ENCODE peak calls at places on chromosomes 6 and 20, in five cellular contexts. X is cardiac muscle cell, V is HepG2, I is GM13977, E is choroid plexus epithelial cell. W is an unnamed sample.

GRCh38 chr20:768426-768978 is at the start of gene SLC52A3:
- DNase-seq in X (no peak), V (peak), I (no peak), E (no peak), W (no peak)

GRCh38 chr6:87436435-87436834 is 28.7 kb downstream of the CFAP206 start:
- DNase-seq in X (peak), V (peak), I (peak), E (peak), W (no peak)

GRCh38 chr20:23033918-23034317 is 1.2 kb upstream of the SSTR4 start:
- DNase-seq in X (no peak), V (no peak), I (no peak), E (no peak), W (no peak)

GRCh38 chr20:45994761-45995160 is 13.9 kb upstream of the MMP9 start:
- DNase-seq in X (no peak), V (no peak), I (no peak), E (no peak), W (no peak)

GRCh38 chr6:41428995-41429417 is 93.6 kb downstream of the NCR2 start:
- DNase-seq in X (peak), V (no peak), I (no peak), E (peak), W (no peak)

GRCh38 chr6:134315974-134316391 is 1.9 kb downstream of the SGK1 start:
- DNase-seq in X (no peak), V (no peak), I (no peak), E (peak), W (no peak)

GRCh38 chr6:167650730-167651129 is 176.0 kb upstream of the AFDN start:
- DNase-seq in X (no peak), V (no peak), I (no peak), E (no peak), W (no peak)

GRCh38 chr6:45713981-45714685 is 301.5 kb downstream of the CLIC5 start:
- DNase-seq in X (no peak), V (no peak), I (no peak), E (no peak), W (no peak)

GRCh38 chr20:25065625-25066338 is 7.8 kb upstream of the ACSS1 start:
- DNase-seq in X (peak), V (peak), I (peak), E (peak), W (no peak)

GRCh38 chr20:44690781-44691423 is 24.3 kb upstream of the CCN5 start:
- DNase-seq in X (peak), V (no peak), I (no peak), E (no peak), W (no peak)

GRCh38 chr6:75412937-75413662 is 80.5 kb downstream of the FILIP1 start:
- DNase-seq in X (peak), V (no peak), I (no peak), E (peak), W (no peak)

GRCh38 chr6:2658788-2659187 is 91.9 kb downstream of the MYLK4 start:
- DNase-seq in X (peak), V (peak), I (peak), E (peak), W (no peak)

GRCh38 chr20:5183731-5184474 is 57.1 kb downstream of the CDS2 start:
- DNase-seq in X (no peak), V (no peak), I (no peak), E (no peak), W (no peak)

GRCh38 chr6:151494235-151494950 is 576 bp downstream of the CCDC170 start:
- DNase-seq in X (peak), V (peak), I (peak), E (peak), W (no peak)

GRCh38 chr6:41646026-41646795 is 7.9 kb downstream of the MDFI start:
- DNase-seq in X (no peak), V (no peak), I (no peak), E (no peak), W (no peak)

GRCh38 chr6:6057442-6058053 is 50.8 kb upstream of the NRN1 start:
- DNase-seq in X (peak), V (peak), I (peak), E (peak), W (no peak)

GRCh38 chr6:142187209-142187608 is 40.1 kb downstream of the VTA1 start:
- DNase-seq in X (peak), V (no peak), I (no peak), E (peak), W (no peak)

GRCh38 chr6:107113460-107114212 is 1.7 kb downstream of the BEND3 start:
- DNase-seq in X (no peak), V (no peak), I (no peak), E (no peak), W (no peak)

GRCh38 chr20:45919951-45920794 is 8.2 kb upstream of the PLTP start:
- DNase-seq in X (peak), V (no peak), I (no peak), E (peak), W (no peak)

GRCh38 chr6:85112540-85112939 is 337.3 kb upstream of the NT5E start:
- DNase-seq in X (no peak), V (no peak), I (no peak), E (no peak), W (no peak)

GRCh38 chr6:11802886-11803595 is 24.4 kb upstream of the ADTRP start:
- DNase-seq in X (no peak), V (no peak), I (no peak), E (no peak), W (no peak)

GRCh38 chr20:44714701-44715494 is at the start of gene CCN5:
- DNase-seq in X (peak), V (peak), I (no peak), E (peak), W (no peak)

GRCh38 chr6:148112851-148113319 is 229.8 kb upstream of the SASH1 start:
- DNase-seq in X (no peak), V (no peak), I (no peak), E (no peak), W (no peak)

GRCh38 chr6:170160031-170160627 is 130.7 kb downstream of the DLL1 start:
- DNase-seq in X (no peak), V (no peak), I (no peak), E (no peak), W (no peak)

GRCh38 chr20:32333988-32334885 is 23.9 kb upstream of the ASXL1 start:
- DNase-seq in X (peak), V (no peak), I (no peak), E (peak), W (no peak)

GRCh38 chr6:32947552-32948465 is 5.1 kb downstream of the HLA-DMA start:
- DNase-seq in X (peak), V (peak), I (no peak), E (peak), W (no peak)

GRCh38 chr20:58651823-58652605 is 931 bp downstream of the STX16 start:
- DNase-seq in X (peak), V (peak), I (peak), E (peak), W (no peak)

GRCh38 chr6:118882314-118882905 is 11.5 kb upstream of the ASF1A start:
- DNase-seq in X (no peak), V (no peak), I (no peak), E (no peak), W (no peak)

GRCh38 chr6:137873273-137873762 is 6.3 kb downstream of the TNFAIP3 start:
- DNase-seq in X (peak), V (peak), I (peak), E (peak), W (no peak)

GRCh38 chr6:33420493-33421343 is 853 bp downstream of the SYNGAP1 start:
- DNase-seq in X (no peak), V (no peak), I (no peak), E (no peak), W (no peak)

GRCh38 chr20:63061701-63062100 is 54.9 kb upstream of the BHLHE23 start:
- DNase-seq in X (no peak), V (no peak), I (no peak), E (no peak), W (no peak)

GRCh38 chr20:17867119-17867518 is 101.5 kb downstream of the SNX5 start:
- DNase-seq in X (peak), V (no peak), I (no peak), E (no peak), W (no peak)

GRCh38 chr20:63894358-63895201 is at the start of gene DNAJC5:
- DNase-seq in X (peak), V (peak), I (peak), E (peak), W (peak)

GRCh38 chr6:38806271-38806670 is 91.2 kb downstream of the DNAH8 start:
- DNase-seq in X (no peak), V (no peak), I (peak), E (no peak), W (no peak)

GRCh38 chr6:146972526-146972925 is 231.7 kb upstream of the STXBP5 start:
- DNase-seq in X (no peak), V (no peak), I (no peak), E (no peak), W (no peak)

GRCh38 chr6:144757299-144757698 is 472.2 kb downstream of the UTRN start:
- DNase-seq in X (no peak), V (no peak), I (no peak), E (no peak), W (no peak)

GRCh38 chr6:18211338-18211737 is 53.0 kb downstream of the DEK start:
- DNase-seq in X (no peak), V (no peak), I (peak), E (no peak), W (no peak)

GRCh38 chr6:113854531-113855499 is 2.3 kb upstream of the MARCKS start:
- DNase-seq in X (peak), V (peak), I (peak), E (peak), W (no peak)

GRCh38 chr20:17856837-17857605 is 111.6 kb downstream of the SNX5 start:
- DNase-seq in X (no peak), V (no peak), I (no peak), E (no peak), W (no peak)

GRCh38 chr20:32588040-32588439 is 2.9 kb upstream of the NOL4L start:
- DNase-seq in X (no peak), V (no peak), I (no peak), E (no peak), W (no peak)

GRCh38 chr6:125888989-125889656 is 67.4 kb upstream of the HINT3 start:
- DNase-seq in X (peak), V (peak), I (peak), E (peak), W (no peak)
- TF ChIP-seq CTCF in X (peak), V (peak), I (peak), E (peak), W (peak)

GRCh38 chr6:71887006-71887743 is 825 bp downstream of the RIMS1 start:
- DNase-seq in X (peak), V (no peak), I (peak), E (peak), W (no peak)

GRCh38 chr6:71888720-71889340 is 2.5 kb downstream of the RIMS1 start:
- DNase-seq in X (no peak), V (no peak), I (no peak), E (no peak), W (no peak)

GRCh38 chr6:71889366-71889765 is 3.0 kb downstream of the RIMS1 start:
- DNase-seq in X (no peak), V (no peak), I (no peak), E (no peak), W (no peak)

GRCh38 chr6:71887744-71888115 is 1.4 kb downstream of the RIMS1 start:
- DNase-seq in X (no peak), V (no peak), I (no peak), E (no peak), W (no peak)

GRCh38 chr6:71886184-71887005 is at the start of gene RIMS1:
- DNase-seq in X (peak), V (no peak), I (peak), E (peak), W (no peak)
- TF ChIP-seq CTCF in X (peak), V (peak), I (peak), E (peak), W (no peak)

DNA sequence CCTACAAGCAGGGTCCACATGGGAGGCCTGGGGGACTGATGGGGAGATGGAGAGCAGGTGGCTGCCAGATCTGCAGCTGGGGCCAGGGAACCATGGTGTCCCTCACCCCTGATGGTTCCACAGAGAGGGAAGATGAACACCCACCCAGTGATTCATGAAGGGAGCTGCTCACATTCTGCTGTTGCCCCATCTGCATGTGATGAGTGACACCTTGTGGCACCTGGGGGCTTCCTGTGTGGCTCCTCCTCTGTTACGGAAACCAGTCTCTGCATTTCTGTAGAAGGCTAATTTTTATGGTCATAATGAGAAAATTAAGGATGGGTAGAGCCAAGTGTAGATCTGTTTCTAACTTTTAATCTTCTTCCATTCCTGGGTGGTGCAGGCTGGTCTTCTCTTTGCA is 217.1 kb downstream of the SMOC2 start:
- DNase-seq in X (no peak), V (peak), I (no peak), E (no peak), W (no peak)
- TF ChIP-seq CTCF in X (no peak), V (peak), I (no peak), E (no peak), W (no peak)

GRCh38 chr6:4916954-4917561 is 86.8 kb downstream of the RPP40 start:
- DNase-seq in X (no peak), V (no peak), I (no peak), E (no peak), W (no peak)
- TF ChIP-seq CTCF in X (no peak), V (no peak), I (no peak), E (no peak), W (no peak)

GRCh38 chr6:26577720-26578072 is 19.1 kb upstream of the ABT1 start:
- DNase-seq in X (no peak), V (no peak), I (no peak), E (no peak), W (no peak)

GRCh38 chr6:26576929-26577719 is 19.6 kb upstream of the ABT1 start:
- DNase-seq in X (peak), V (peak), I (no peak), E (peak), W (no peak)

GRCh38 chr6:26578279-26578678 is 18.5 kb upstream of the ABT1 start:
- DNase-seq in X (no peak), V (no peak), I (no peak), E (no peak), W (no peak)

GRCh38 chr6:26576407-26576843 is 20.3 kb upstream of the ABT1 start:
- DNase-seq in X (peak), V (no peak), I (no peak), E (peak), W (no peak)

DNA sequence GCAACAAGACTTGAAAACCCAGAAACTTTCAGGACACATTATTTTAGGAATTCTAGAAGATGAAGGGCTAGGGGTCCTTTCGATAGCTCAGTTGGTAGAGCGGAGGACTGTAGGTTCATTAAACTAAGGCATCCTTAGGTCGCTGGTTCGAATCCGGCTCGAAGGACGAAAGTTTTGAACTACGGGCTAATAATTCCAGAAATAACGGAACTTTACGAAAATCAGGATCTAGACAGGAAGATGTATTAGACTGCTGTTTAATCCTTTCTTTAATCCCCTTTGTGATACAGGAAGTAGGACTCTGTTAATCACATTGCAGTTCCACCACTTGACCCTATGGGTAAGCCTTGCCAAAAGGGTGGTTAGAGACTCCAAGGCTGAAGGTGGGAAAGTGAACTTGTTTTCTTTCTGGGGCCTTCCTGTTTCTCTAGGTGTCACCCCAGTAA is 21.2 kb upstream of the ABT1 start:
- DNase-seq in X (peak), V (no peak), I (no peak), E (peak), W (no peak)
- TF ChIP-seq CTCF in X (no peak), V (no peak), I (no peak), E (no peak), W (no peak)

DNA sequence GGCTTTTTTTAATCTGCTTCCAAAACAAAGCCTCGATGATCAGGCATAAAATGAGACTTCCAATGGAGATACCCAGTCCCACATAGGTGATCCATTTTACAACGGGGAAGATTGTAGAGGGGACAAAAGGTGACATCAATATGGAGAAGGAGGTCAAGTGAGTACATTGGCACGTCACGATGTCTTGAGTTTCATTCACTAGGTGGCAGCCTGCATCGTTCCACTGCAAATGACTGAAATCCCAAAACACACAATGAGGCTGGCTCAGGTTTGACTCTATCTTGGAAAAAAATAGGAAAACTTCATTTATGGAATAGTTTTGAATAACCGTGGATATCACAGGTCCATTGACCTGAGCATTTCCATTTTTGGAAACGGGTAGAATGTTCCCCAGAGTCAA is 32.5 kb downstream of the ADGRF1 start:
- DNase-seq in X (peak), V (no peak), I (no peak), E (no peak), W (no peak)
- TF ChIP-seq CTCF in X (no peak), V (peak), I (no peak), E (peak), W (no peak)

DNA sequence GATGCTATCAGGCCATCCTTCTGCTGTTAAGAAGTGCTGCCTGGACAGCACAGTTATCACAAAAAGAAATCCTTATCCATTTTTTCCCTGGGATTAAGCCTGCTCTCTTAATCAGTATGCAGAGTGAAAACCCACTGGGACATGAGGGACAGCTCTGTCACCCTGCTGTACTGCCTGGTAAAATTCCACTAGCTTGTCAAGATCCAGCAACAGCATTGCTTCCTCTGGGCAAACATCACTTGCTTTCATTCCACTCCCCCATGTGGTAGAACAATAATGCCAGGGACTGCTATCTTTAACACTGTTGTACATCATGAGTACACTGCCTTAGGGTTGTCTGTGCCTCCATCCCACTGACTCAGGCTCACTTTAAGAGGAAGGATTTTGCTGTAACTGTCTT is 331.3 kb downstream of the KIF16B start:
- DNase-seq in X (no peak), V (peak), I (no peak), E (peak), W (no peak)
- TF ChIP-seq CTCF in X (no peak), V (peak), I (peak), E (peak), W (no peak)

GRCh38 chr6:145850671-145851070 is 36.1 kb upstream of the FBXO30 start:
- DNase-seq in X (peak), V (no peak), I (no peak), E (no peak), W (no peak)

GRCh38 chr6:145844933-145845531 is 30.4 kb upstream of the FBXO30 start:
- DNase-seq in X (no peak), V (no peak), I (no peak), E (no peak), W (no peak)

GRCh38 chr6:145842693-145843546 is 28.3 kb upstream of the FBXO30 start:
- DNase-seq in X (peak), V (no peak), I (no peak), E (peak), W (no peak)

GRCh38 chr6:145845557-145845956 is 31.0 kb upstream of the FBXO30 start:
- DNase-seq in X (no peak), V (no peak), I (no peak), E (no peak), W (no peak)

GRCh38 chr6:145848555-145848954 is 34.0 kb upstream of the FBXO30 start:
- DNase-seq in X (no peak), V (no peak), I (no peak), E (no peak), W (no peak)
- TF ChIP-seq CTCF in X (no peak), V (no peak), I (no peak), E (no peak), W (no peak)

GRCh38 chr6:112366695-112367546 is 19.8 kb downstream of the RFPL4B start:
- DNase-seq in X (no peak), V (no peak), I (no peak), E (no peak), W (no peak)

GRCh38 chr6:112367655-112368054 is 20.5 kb downstream of the RFPL4B start:
- DNase-seq in X (no peak), V (no peak), I (no peak), E (peak), W (no peak)

GRCh38 chr6:112370946-112371345 is 23.8 kb downstream of the RFPL4B start:
- DNase-seq in X (peak), V (no peak), I (no peak), E (no peak), W (no peak)

DNA sequence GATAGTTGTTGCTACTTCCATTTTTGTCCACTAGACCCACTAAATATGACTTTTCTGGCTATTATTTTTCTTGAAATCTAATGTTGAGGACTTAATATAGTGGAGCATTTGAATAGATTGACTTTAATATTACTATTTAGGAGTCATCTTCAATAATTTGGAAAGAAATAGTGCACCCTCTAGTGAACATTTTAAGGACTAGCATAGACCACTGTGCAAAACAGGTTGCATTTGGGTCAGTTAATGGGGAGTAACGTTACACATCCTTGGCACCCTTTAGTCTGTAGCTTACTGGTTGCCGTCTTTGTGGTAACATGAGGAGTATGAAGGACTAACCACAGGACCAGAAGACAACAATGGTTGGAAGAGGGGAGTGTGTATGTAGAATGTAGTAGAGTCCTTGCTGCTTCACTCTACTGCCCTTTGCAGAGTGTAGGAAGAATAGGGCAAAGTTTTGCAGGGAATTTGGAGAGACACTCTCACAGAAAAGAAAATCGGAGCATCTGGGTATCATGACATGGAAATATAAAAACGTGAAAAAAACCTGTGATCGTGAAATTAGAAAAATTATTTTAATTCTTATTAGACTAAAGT is 25.2 kb downstream of the RFPL4B start:
- DNase-seq in X (peak), V (no peak), I (no peak), E (peak), W (no peak)
- TF ChIP-seq CTCF in X (peak), V (peak), I (peak), E (peak), W (no peak)